ENCODE peak calls at places on chromosomes 16 and 17, in eight cellular contexts. One of them, this sample, is unnamed.

GRCh38 chr16:80718480-80719220 is 85.7 kb downstream of the CDYL2 start:
- DNase-seq in transverse colon: no peak
- DNase-seq in breast epithelium: peak; percentile 84
- DNase-seq in H1: no peak
- DNase-seq in Panc1: no peak
- DNase-seq in endothelial cell of umbilical vein: peak; percentile 91
- DNase-seq in stomach: peak; percentile 82
- DNase-seq in HCT116: no peak
- DNase-seq in this sample: no peak

GRCh38 chr17:17084317-17084835 is 42.1 kb downstream of the MPRIP start:
- DNase-seq in breast epithelium: no peak
- DNase-seq in Panc1: no peak
- DNase-seq in H1: no peak
- DNase-seq in HCT116: no peak
- DNase-seq in endothelial cell of umbilical vein: no peak
- DNase-seq in stomach: no peak
- DNase-seq in transverse colon: no peak
- DNase-seq in this sample: peak; percentile 28

GRCh38 chr16:595942-596735 is 6.3 kb downstream of the RAB40C start:
- DNase-seq in H1: no peak
- DNase-seq in transverse colon: no peak
- DNase-seq in stomach: no peak
- DNase-seq in Panc1: no peak
- DNase-seq in breast epithelium: no peak
- DNase-seq in endothelial cell of umbilical vein: no peak
- DNase-seq in HCT116: no peak
- DNase-seq in this sample: peak; percentile 58

GRCh38 chr17:54381482-54381881 is 519.2 kb upstream of the TOM1L1 start:
- DNase-seq in Panc1: no peak
- DNase-seq in stomach: no peak
- DNase-seq in HCT116: no peak
- DNase-seq in transverse colon: no peak
- DNase-seq in H1: no peak
- DNase-seq in endothelial cell of umbilical vein: no peak
- DNase-seq in breast epithelium: no peak
- DNase-seq in this sample: no peak

GRCh38 chr17:7912927-7913524 is 3.1 kb downstream of the RNF227 start:
- DNase-seq in endothelial cell of umbilical vein: peak; percentile 70
- DNase-seq in transverse colon: no peak
- DNase-seq in stomach: no peak
- DNase-seq in HCT116: peak; percentile 81
- DNase-seq in breast epithelium: no peak
- DNase-seq in Panc1: peak; percentile 73
- DNase-seq in H1: no peak
- DNase-seq in this sample: no peak

GRCh38 chr16:10866196-10866976 is 10.6 kb upstream of the CIITA start:
- DNase-seq in Panc1: no peak
- DNase-seq in H1: no peak
- DNase-seq in endothelial cell of umbilical vein: no peak
- DNase-seq in breast epithelium: no peak
- DNase-seq in transverse colon: no peak
- DNase-seq in stomach: no peak
- DNase-seq in HCT116: no peak
- DNase-seq in this sample: no peak

GRCh38 chr16:19130852-19131808 is 17.4 kb downstream of the ITPRIPL2 start:
- DNase-seq in transverse colon: no peak
- DNase-seq in endothelial cell of umbilical vein: peak; percentile 61
- DNase-seq in stomach: no peak
- DNase-seq in breast epithelium: no peak
- DNase-seq in Panc1: no peak
- DNase-seq in H1: no peak
- DNase-seq in HCT116: no peak
- DNase-seq in this sample: peak; percentile 76

GRCh38 chr16:85248269-85248668 is 136.0 kb upstream of the CIBAR2 start:
- DNase-seq in HCT116: no peak
- DNase-seq in transverse colon: no peak
- DNase-seq in breast epithelium: no peak
- DNase-seq in endothelial cell of umbilical vein: no peak
- DNase-seq in H1: no peak
- DNase-seq in stomach: no peak
- DNase-seq in Panc1: no peak
- DNase-seq in this sample: no peak

GRCh38 chr16:81665588-81665987 is 113.5 kb upstream of the PLCG2 start:
- DNase-seq in stomach: no peak
- DNase-seq in breast epithelium: no peak
- DNase-seq in endothelial cell of umbilical vein: no peak
- DNase-seq in HCT116: no peak
- DNase-seq in H1: no peak
- DNase-seq in transverse colon: no peak
- DNase-seq in Panc1: no peak
- DNase-seq in this sample: no peak

GRCh38 chr17:4332296-4332970 is 34.0 kb downstream of the UBE2G1 start:
- DNase-seq in breast epithelium: no peak
- DNase-seq in transverse colon: no peak
- DNase-seq in endothelial cell of umbilical vein: peak; percentile 26
- DNase-seq in stomach: no peak
- DNase-seq in Panc1: no peak
- DNase-seq in HCT116: no peak
- DNase-seq in H1: no peak
- DNase-seq in this sample: no peak

GRCh38 chr17:49438885-49439284 is 24.2 kb upstream of the PHB1 start:
- DNase-seq in Panc1: no peak
- DNase-seq in H1: no peak
- DNase-seq in HCT116: no peak
- DNase-seq in stomach: no peak
- DNase-seq in endothelial cell of umbilical vein: no peak
- DNase-seq in breast epithelium: no peak
- DNase-seq in transverse colon: no peak
- DNase-seq in this sample: no peak

GRCh38 chr16:87457724-87458423 is 35.0 kb downstream of the ZCCHC14 start:
- DNase-seq in HCT116: peak; percentile 97
- DNase-seq in breast epithelium: peak; percentile 57
- DNase-seq in stomach: no peak
- DNase-seq in Panc1: peak; percentile 90
- DNase-seq in endothelial cell of umbilical vein: peak; percentile 80
- DNase-seq in H1: no peak
- DNase-seq in transverse colon: no peak
- DNase-seq in this sample: no peak

GRCh38 chr16:61721561-61721960 is 314.7 kb downstream of the CDH8 start:
- DNase-seq in H1: no peak
- DNase-seq in transverse colon: no peak
- DNase-seq in Panc1: no peak
- DNase-seq in HCT116: no peak
- DNase-seq in breast epithelium: no peak
- DNase-seq in stomach: no peak
- DNase-seq in endothelial cell of umbilical vein: no peak
- DNase-seq in this sample: no peak

GRCh38 chr16:20849587-20850390 is 43.5 kb downstream of the REXO5 start:
- DNase-seq in HCT116: peak; percentile 40
- DNase-seq in endothelial cell of umbilical vein: peak; percentile 81
- DNase-seq in Panc1: peak; percentile 71
- DNase-seq in stomach: peak; percentile 75
- DNase-seq in transverse colon: peak; percentile 78
- DNase-seq in breast epithelium: peak; percentile 57
- DNase-seq in H1: peak; percentile 91
- DNase-seq in this sample: peak; percentile 84

GRCh38 chr17:19554393-19554792 is 20.7 kb downstream of the SLC47A1 start:
- DNase-seq in breast epithelium: no peak
- DNase-seq in endothelial cell of umbilical vein: peak; percentile 17
- DNase-seq in HCT116: no peak
- DNase-seq in H1: no peak
- DNase-seq in stomach: no peak
- DNase-seq in Panc1: no peak
- DNase-seq in transverse colon: no peak
- DNase-seq in this sample: no peak

GRCh38 chr17:61426482-61427304 is 25.5 kb upstream of the TBX4 start:
- DNase-seq in breast epithelium: no peak
- DNase-seq in HCT116: peak; percentile 73
- DNase-seq in transverse colon: no peak
- DNase-seq in stomach: no peak
- DNase-seq in Panc1: no peak
- DNase-seq in endothelial cell of umbilical vein: no peak
- DNase-seq in H1: no peak
- DNase-seq in this sample: no peak

GRCh38 chr16:86987746-86988670 is 329.2 kb downstream of the C16orf95 start:
- DNase-seq in Panc1: no peak
- DNase-seq in transverse colon: no peak
- DNase-seq in endothelial cell of umbilical vein: no peak
- DNase-seq in stomach: no peak
- DNase-seq in H1: no peak
- DNase-seq in HCT116: no peak
- DNase-seq in breast epithelium: no peak
- DNase-seq in this sample: no peak

GRCh38 chr17:12568358-12569251 is 97.1 kb upstream of the MYOCD start:
- DNase-seq in breast epithelium: no peak
- DNase-seq in Panc1: no peak
- DNase-seq in H1: no peak
- DNase-seq in stomach: no peak
- DNase-seq in transverse colon: no peak
- DNase-seq in endothelial cell of umbilical vein: no peak
- DNase-seq in HCT116: no peak
- DNase-seq in this sample: no peak

GRCh38 chr16:57364143-57364542 is 5.6 kb downstream of the CCL22 start:
- DNase-seq in breast epithelium: no peak
- DNase-seq in Panc1: no peak
- DNase-seq in transverse colon: no peak
- DNase-seq in stomach: no peak
- DNase-seq in H1: no peak
- DNase-seq in endothelial cell of umbilical vein: no peak
- DNase-seq in HCT116: no peak
- DNase-seq in this sample: no peak

GRCh38 chr16:56617212-56618085 is 8.1 kb upstream of the MT1E start:
- DNase-seq in stomach: peak; percentile 80
- DNase-seq in HCT116: no peak
- DNase-seq in Panc1: no peak
- DNase-seq in transverse colon: peak; percentile 70
- DNase-seq in endothelial cell of umbilical vein: no peak
- DNase-seq in breast epithelium: peak; percentile 54
- DNase-seq in H1: peak; percentile 70
- DNase-seq in this sample: peak; percentile 92

DNA sequence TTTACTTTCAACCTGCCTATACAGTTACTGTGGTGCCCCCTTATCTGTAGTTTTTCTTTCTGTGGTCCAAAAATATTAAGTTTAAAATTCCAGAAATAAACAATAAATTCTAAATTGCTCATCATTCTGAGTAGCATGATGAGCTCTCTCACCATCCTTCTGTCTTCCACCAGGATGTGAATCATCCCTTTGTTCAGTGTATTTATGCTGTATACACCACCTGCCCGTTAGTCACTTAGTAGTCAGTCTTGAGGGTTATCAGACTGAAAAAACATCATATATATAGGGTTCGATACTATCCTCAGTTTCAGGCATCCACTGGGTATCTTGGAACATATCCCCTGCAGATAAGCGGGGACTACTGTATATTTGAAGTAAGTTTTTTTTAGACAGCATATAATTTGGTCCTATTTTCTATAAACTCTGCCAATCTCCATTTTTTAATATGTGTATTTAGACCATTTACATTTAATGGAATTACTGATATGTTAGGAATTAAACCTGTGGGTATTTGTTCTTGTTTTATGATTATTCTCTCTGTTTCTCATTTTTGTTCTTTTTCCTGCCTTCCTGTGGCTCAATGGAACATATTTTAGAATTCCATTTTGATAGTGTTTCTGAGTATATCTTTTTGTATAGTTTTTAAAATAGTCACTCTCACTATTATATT is 31.0 kb downstream of the TBX21 start:
- DNase-seq in Panc1: no peak
- DNase-seq in stomach: no peak
- DNase-seq in endothelial cell of umbilical vein: no peak
- DNase-seq in breast epithelium: no peak
- DNase-seq in HCT116: no peak
- DNase-seq in H1: no peak
- DNase-seq in transverse colon: no peak
- DNase-seq in this sample: no peak
- H3K9me3 ChIP-seq in Panc1: peaks cover 9% of the 10 kb centered on the region
- H3K9me3 ChIP-seq in stomach: peaks cover 21% of the 10 kb centered on the region
- H3K9me3 ChIP-seq in endothelial cell of umbilical vein: no peaks in the 10 kb centered on the region
- H3K9me3 ChIP-seq in breast epithelium: peaks cover 7% of the 10 kb centered on the region
- H3K9me3 ChIP-seq in HCT116: peaks cover 13% of the 10 kb centered on the region
- H3K9me3 ChIP-seq in H1: peaks cover 8% of the 10 kb centered on the region
- H3K9me3 ChIP-seq in transverse colon: peaks cover 10% of the 10 kb centered on the region
- H3K9me3 ChIP-seq in this sample: peaks cover 12% of the 10 kb centered on the region

GRCh38 chr17:78705071-78705470 is 77.0 kb downstream of the CYTH1 start:
- DNase-seq in breast epithelium: no peak
- DNase-seq in endothelial cell of umbilical vein: no peak
- DNase-seq in stomach: no peak
- DNase-seq in Panc1: no peak
- DNase-seq in H1: no peak
- DNase-seq in HCT116: no peak
- DNase-seq in transverse colon: no peak
- DNase-seq in this sample: no peak
- TF ChIP-seq POLR2AphosphoS5 in breast epithelium: no peak
- TF ChIP-seq POLR2AphosphoS5 in endothelial cell of umbilical vein: no peak
- TF ChIP-seq POLR2AphosphoS5 in stomach: no peak
- TF ChIP-seq POLR2AphosphoS5 in Panc1: no peak
- TF ChIP-seq POLR2AphosphoS5 in H1: no peak
- TF ChIP-seq POLR2AphosphoS5 in HCT116: no peak
- TF ChIP-seq POLR2AphosphoS5 in transverse colon: no peak
- TF ChIP-seq POLR2AphosphoS5 in this sample: no peak

DNA sequence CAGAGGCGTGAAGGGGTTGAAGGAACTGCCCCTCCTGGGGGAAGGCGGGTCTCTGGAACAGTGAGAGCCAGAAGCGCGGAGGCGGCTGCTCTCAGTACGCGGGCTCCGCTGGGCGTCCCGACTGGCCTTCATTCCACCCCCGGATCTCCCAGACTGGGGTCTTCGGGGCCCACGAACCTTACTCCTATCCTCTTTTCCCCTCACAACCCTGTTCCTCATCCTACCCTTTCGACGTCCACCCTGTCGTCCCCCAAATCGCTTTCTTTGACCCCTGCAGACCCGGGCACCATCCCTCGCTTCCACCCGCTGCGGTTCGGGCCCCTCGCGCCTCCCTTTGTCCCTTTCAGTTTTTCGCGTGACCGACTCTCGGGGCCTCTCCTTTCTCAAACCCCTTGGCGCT is 2114.6 kb downstream of the TP53TG3F start:
- DNase-seq in H1: no peak
- DNase-seq in Panc1: no peak
- DNase-seq in transverse colon: no peak
- DNase-seq in stomach: no peak
- DNase-seq in breast epithelium: no peak
- DNase-seq in HCT116: no peak
- DNase-seq in endothelial cell of umbilical vein: no peak
- DNase-seq in this sample: no peak
- H3K9me3 ChIP-seq in H1: peaks cover 63% of the 10 kb centered on the region
- H3K9me3 ChIP-seq in Panc1: no peaks in the 10 kb centered on the region
- H3K9me3 ChIP-seq in transverse colon: no peaks in the 10 kb centered on the region
- H3K9me3 ChIP-seq in stomach: peaks cover 63% of the 10 kb centered on the region
- H3K9me3 ChIP-seq in breast epithelium: peaks cover 34% of the 10 kb centered on the region
- H3K9me3 ChIP-seq in HCT116: no peaks in the 10 kb centered on the region
- H3K9me3 ChIP-seq in endothelial cell of umbilical vein: peaks cover 7% of the 10 kb centered on the region
- H3K9me3 ChIP-seq in this sample: peaks cover 2% of the 10 kb centered on the region

DNA sequence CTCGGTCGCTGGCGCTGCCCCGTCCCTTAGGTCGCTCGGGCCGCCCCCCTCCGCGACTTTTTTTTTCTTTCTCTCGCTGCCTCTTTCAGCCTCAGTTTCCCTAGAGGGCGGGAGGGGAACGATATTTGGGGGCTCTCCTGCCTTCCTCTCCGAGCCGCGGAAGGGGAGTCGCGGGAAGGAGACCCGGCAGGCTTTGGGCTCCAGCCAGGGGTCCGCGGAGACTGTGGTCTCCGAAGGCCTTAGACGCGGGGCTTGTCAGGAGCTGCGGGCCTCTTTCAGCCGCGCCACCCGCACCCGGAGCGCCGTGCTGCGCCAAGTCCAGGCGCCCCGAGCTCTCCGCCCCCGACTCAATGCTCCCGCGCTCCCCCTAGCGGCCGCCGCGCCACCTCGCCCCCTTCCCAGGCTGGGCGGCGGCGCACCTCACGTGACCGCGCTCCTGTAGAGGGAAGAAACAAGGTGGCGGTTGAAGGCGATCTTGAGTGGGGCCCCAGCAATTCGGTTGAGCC is at the start of gene LRRC37B:
- DNase-seq in HCT116: peak; percentile 42
- DNase-seq in stomach: peak; percentile 91
- DNase-seq in breast epithelium: peak; percentile 84
- DNase-seq in transverse colon: peak; percentile 92
- DNase-seq in H1: peak; percentile 98
- DNase-seq in Panc1: no peak
- DNase-seq in endothelial cell of umbilical vein: peak; percentile 85
- DNase-seq in this sample: peak; percentile 92
- TF ChIP-seq POLR2AphosphoS5 in HCT116: peak; percentile 68
- TF ChIP-seq POLR2AphosphoS5 in stomach: peak; percentile 85
- TF ChIP-seq POLR2AphosphoS5 in breast epithelium: peak; percentile 77
- TF ChIP-seq POLR2AphosphoS5 in transverse colon: peak; percentile 79
- TF ChIP-seq POLR2AphosphoS5 in H1: peak; percentile 77
- TF ChIP-seq POLR2AphosphoS5 in Panc1: peak; percentile 21
- TF ChIP-seq POLR2AphosphoS5 in endothelial cell of umbilical vein: peak; percentile 49
- TF ChIP-seq POLR2AphosphoS5 in this sample: peak; percentile 75